ENCODE peak calls at places on chromosomes 16 and 17, in five cellular contexts. W is AG10803; Z is NCI-H446; O is stimulated activated CD4-positive, alpha-beta T cell treated with anti-CD3 and anti-CD28 coated beads, TNF-alpha, amount 100 ng/mL, for 24 hours; S is AG04450. A is an unnamed sample.

GRCh38 chr16:21590791-21591190 is 8.6 kb upstream of the METTL9 start:
- DNase-seq in W (peak; percentile 34), Z (no peak), S (no peak), O (no peak), A (no peak)

GRCh38 chr17:75325827-75326586 is 36.8 kb upstream of the SLC25A19 start:
- DNase-seq in W (peak; percentile 48), Z (no peak), S (no peak), O (no peak), A (no peak)

GRCh38 chr17:3007651-3008121 is 55.7 kb downstream of the OR1D5 start:
- DNase-seq in Z (no peak), O (no peak), W (no peak), S (no peak), A (no peak)

GRCh38 chr16:27408012-27408601 is 6.1 kb downstream of the IL21R start:
- DNase-seq in Z (no peak), O (no peak), W (peak; percentile 42), S (no peak), A (no peak)

GRCh38 chr17:5413682-5414081 is 5.8 kb downstream of the NUP88 start:
- DNase-seq in Z (no peak), O (no peak), W (peak; percentile 89), S (peak; percentile 47), A (peak; percentile 83)

GRCh38 chr16:89110641-89111040 is 17.0 kb downstream of the ACSF3 start:
- DNase-seq in S (no peak), O (no peak), W (no peak), Z (no peak), A (no peak)

GRCh38 chr16:17334096-17334495 is 136.7 kb downstream of the XYLT1 start:
- DNase-seq in Z (no peak), W (peak; percentile 85), S (peak; percentile 67), O (no peak), A (peak; percentile 69)

GRCh38 chr17:61531223-61531622 is 59.8 kb downstream of the NACA2 start:
- DNase-seq in W (no peak), O (no peak), S (no peak), Z (no peak), A (no peak)

GRCh38 chr17:39167492-39167891 is 1.5 kb upstream of the ARL5C start:
- DNase-seq in Z (no peak), W (peak; percentile 37), S (no peak), O (no peak), A (no peak)

GRCh38 chr17:17749921-17750320 is 68.7 kb downstream of the RAI1 start:
- DNase-seq in W (peak; percentile 29), S (no peak), Z (no peak), O (peak; percentile 19), A (no peak)

GRCh38 chr16:64428463-64428862 is 693.4 kb downstream of the CDH11 start:
- DNase-seq in S (peak; percentile 41), W (peak; percentile 76), O (no peak), Z (no peak), A (no peak)

GRCh38 chr17:7755095-7755890 is 37.7 kb downstream of the DNAH2 start:
- DNase-seq in W (no peak), S (no peak), O (no peak), Z (no peak), A (no peak)

GRCh38 chr17:18968945-18969887 is 17.3 kb downstream of the SLC5A10 start:
- DNase-seq in W (no peak), Z (no peak), O (no peak), S (no peak), A (no peak)

GRCh38 chr17:39209317-39210092 is 9.4 kb downstream of the RPL19 start:
- DNase-seq in O (peak; percentile 42), S (no peak), W (peak; percentile 43), Z (no peak), A (no peak)

GRCh38 chr17:50469005-50469605 is 425 bp upstream of the CHAD start:
- DNase-seq in W (no peak), O (no peak), Z (no peak), S (no peak), A (no peak)

GRCh38 chr16:13519871-13520270 is 400.1 kb upstream of the ERCC4 start:
- DNase-seq in W (no peak), Z (no peak), O (no peak), S (no peak), A (no peak)

GRCh38 chr16:87075319-87075860 is 241.8 kb downstream of the C16orf95 start:
- DNase-seq in O (no peak), S (no peak), Z (no peak), W (no peak), A (no peak)

GRCh38 chr17:60141111-60142018 is 8.4 kb upstream of the CA4 start:
- DNase-seq in O (no peak), Z (no peak), S (no peak), W (peak; percentile 23), A (peak; percentile 46)

GRCh38 chr16:159136-159849 is 6.5 kb upstream of the HBM start:
- DNase-seq in S (no peak), Z (no peak), W (no peak), O (no peak), A (no peak)

GRCh38 chr17:68349157-68349556 is 57.9 kb downstream of the ARSG start:
- DNase-seq in O (no peak), W (no peak), Z (no peak), S (no peak), A (no peak)

GRCh38 chr17:35568561-35568960 is 7.9 kb upstream of the SLFN14 start:
- DNase-seq in O (peak; percentile 38), S (no peak), Z (no peak), W (peak; percentile 40), A (no peak)

GRCh38 chr17:72358465-72358864 is 237.6 kb downstream of the SOX9 start:
- DNase-seq in W (peak; percentile 88), Z (no peak), O (no peak), S (peak; percentile 66), A (peak; percentile 59)

GRCh38 chr17:290626-291025 is 62.0 kb downstream of the RPH3AL start:
- DNase-seq in W (no peak), O (no peak), Z (no peak), S (no peak), A (no peak)

GRCh38 chr17:54892360-54892759 is 8.3 kb upstream of the TOM1L1 start:
- DNase-seq in O (no peak), W (no peak), Z (no peak), S (no peak), A (no peak)

GRCh38 chr16:1919680-1919998 is 1.4 kb upstream of the HS3ST6 start:
- DNase-seq in O (no peak), W (no peak), S (no peak), Z (no peak), A (no peak)

GRCh38 chr16:9844361-9844760 is 337.9 kb downstream of the GRIN2A start:
- DNase-seq in Z (no peak), W (peak; percentile 66), O (no peak), S (no peak), A (no peak)

GRCh38 chr16:30063893-30064745 is 1.4 kb upstream of the ALDOA start:
- DNase-seq in S (no peak), W (no peak), Z (peak; percentile 45), O (peak; percentile 54), A (no peak)

GRCh38 chr16:19700319-19700781 is 17.7 kb downstream of the KNOP1 start:
- DNase-seq in Z (no peak), S (no peak), O (no peak), W (peak; percentile 43), A (no peak)

GRCh38 chr16:12337776-12338655 is 361.5 kb downstream of the SNX29 start:
- DNase-seq in O (no peak), S (no peak), Z (no peak), W (no peak), A (no peak)

GRCh38 chr16:27406729-27407128 is 4.8 kb downstream of the IL21R start:
- DNase-seq in O (no peak), W (no peak), S (no peak), Z (no peak), A (no peak)

GRCh38 chr16:35134471-35134870 is 1675.1 kb downstream of the TP53TG3F start:
- DNase-seq in S (no peak), O (no peak), Z (no peak), W (no peak), A (no peak)

GRCh38 chr16:23497543-23497868 is 12.8 kb downstream of the GGA2 start:
- DNase-seq in Z (no peak), S (no peak), O (no peak), W (no peak), A (no peak)

GRCh38 chr17:40448213-40448638 is 5.0 kb downstream of the IGFBP4 start:
- DNase-seq in Z (no peak), O (no peak), S (no peak), W (no peak), A (no peak)

GRCh38 chr16:56774009-56774408 is 44.1 kb downstream of the NUP93 start:
- DNase-seq in W (no peak), Z (no peak), O (no peak), S (no peak), A (no peak)

A was measured in GM04503.